ENCODE peak calls at places on chromosomes 4 and X, in ten cellular contexts. M is breast epithelium, G is A549, F is right lobe of liver, D is Peyer's patch, W is tibial nerve, A is HCT116, I is ovary, T is transverse colon, R is body of pancreas. Y is an unnamed sample.
A peak's percentile ranks its signal among the peaks of the same experiment; 100 is the strongest.

GRCh38 chr4:141016117-141016798 is 117.0 kb downstream of the RNF150 start:
- DNase-seq in M (no peak), G (no peak), F (no peak), D (no peak), W (no peak), A (no peak), I (no peak), T (no peak), R (no peak), Y (no peak)

GRCh38 chr4:93828332-93828829 is at the start of gene ATOH1:
- DNase-seq in M (no peak), G (peak; percentile 18), F (no peak), D (no peak), W (no peak), A (peak; percentile 15), I (no peak), T (peak; percentile 66), R (peak; percentile 19), Y (no peak)

GRCh38 chrX:72131317-72132294 is at the start of gene RTL5:
- DNase-seq in M (peak; percentile 57), G (peak; percentile 71), F (peak; percentile 80), D (peak; percentile 60), W (peak; percentile 69), A (peak; percentile 63), I (peak; percentile 91), T (peak; percentile 81), R (peak; percentile 56), Y (no peak)

GRCh38 chr4:157014621-157015591 is 43.3 kb upstream of the PDGFC start:
- DNase-seq in M (no peak), G (no peak), F (no peak), D (no peak), W (no peak), A (peak; percentile 29), I (no peak), T (no peak), R (no peak), Y (no peak)

GRCh38 chr4:153153339-153153851 is 50.8 kb upstream of the TRIM2 start:
- DNase-seq in M (no peak), G (peak; percentile 37), F (no peak), D (peak; percentile 28), W (no peak), A (no peak), I (peak; percentile 16), T (peak; percentile 72), R (peak; percentile 39), Y (no peak)

GRCh38 chr4:125801373-125801772 is 486.6 kb downstream of the FAT4 start:
- DNase-seq in M (no peak), G (no peak), F (no peak), D (no peak), W (no peak), A (no peak), I (no peak), T (no peak), R (no peak), Y (no peak)

GRCh38 chr4:2859514-2859913 is 15.9 kb downstream of the ADD1 start:
- DNase-seq in M (no peak), G (no peak), F (no peak), D (no peak), W (no peak), A (no peak), I (no peak), T (no peak), R (no peak), Y (no peak)

GRCh38 chrX:48747415-48748026 is 14.0 kb upstream of the GLOD5 start:
- DNase-seq in M (no peak), G (no peak), F (no peak), D (no peak), W (no peak), A (no peak), I (no peak), T (no peak), R (no peak), Y (no peak)

GRCh38 chrX:110022555-110023448 is 19.9 kb downstream of the TMEM164 start:
- DNase-seq in M (no peak), G (no peak), F (no peak), D (no peak), W (no peak), A (no peak), I (no peak), T (no peak), R (no peak), Y (no peak)

GRCh38 chr4:30901781-30902479 is 181.8 kb downstream of the PCDH7 start:
- DNase-seq in M (no peak), G (no peak), F (no peak), D (no peak), W (no peak), A (peak; percentile 71), I (no peak), T (no peak), R (no peak), Y (no peak)
- H3K27ac ChIP-seq in M (no peak overlapping the region), G (no peak overlapping the region), F (no peak overlapping the region), D (no peak overlapping the region), W (no peak overlapping the region), A (peak overlapping the region; percentile 92), I (no peak overlapping the region), T (peak overlapping the region; percentile 38), R (no peak overlapping the region), Y (no peak overlapping the region)

DNA sequence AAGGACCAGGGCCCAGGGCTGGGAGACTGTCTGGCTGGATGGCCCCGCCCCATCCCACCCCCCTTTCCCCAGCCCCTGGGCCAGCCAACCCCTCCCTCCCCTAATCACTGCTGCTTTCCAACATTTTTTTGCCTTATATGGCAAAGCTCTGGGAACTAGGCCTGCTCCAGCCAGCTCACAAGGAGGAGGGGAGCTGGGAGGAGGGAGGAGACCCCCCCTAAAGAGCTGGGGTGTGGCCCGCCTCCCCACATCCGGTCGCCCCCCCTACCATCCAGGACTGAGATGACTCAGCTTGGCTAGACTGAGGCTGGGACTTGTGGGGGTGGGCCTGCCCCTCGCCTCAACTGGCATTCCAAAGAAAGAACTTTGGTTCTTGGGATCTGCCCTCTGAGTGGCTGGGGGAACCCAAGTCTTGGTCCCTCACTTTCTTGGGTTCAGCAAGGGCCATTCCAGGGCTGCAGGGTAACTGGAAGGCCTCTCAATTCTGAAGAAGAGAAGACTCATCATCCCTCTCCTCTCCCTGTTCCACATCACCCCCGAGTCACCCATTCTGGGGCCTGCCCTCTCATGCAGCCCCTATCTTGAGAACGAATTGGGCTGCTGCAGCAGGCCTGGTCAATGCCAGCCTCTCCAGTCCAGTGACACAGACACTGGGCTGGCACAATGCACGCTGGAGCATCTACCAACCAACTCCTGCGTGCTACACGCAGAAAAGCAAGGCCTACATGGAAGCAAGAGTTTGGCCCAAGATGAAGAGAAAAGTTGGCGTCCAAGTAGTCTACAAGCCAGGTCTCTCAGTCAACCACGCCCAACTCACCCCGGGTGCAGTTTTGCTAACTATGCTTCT is 4.8 kb downstream of the FLNA start:
- DNase-seq in M (peak; percentile 61), G (peak; percentile 55), F (no peak), D (peak; percentile 73), W (peak; percentile 61), A (peak; percentile 63), I (peak; percentile 87), T (peak; percentile 64), R (peak; percentile 53), Y (peak; percentile 19)
- TF ChIP-seq POLR2A in M (no peak), G (no peak), F (no peak), D (no peak), W (peak; percentile 30), A (no peak), I (peak; percentile 39), T (no peak), R (peak; percentile 52), Y (no peak)

GRCh38 chrX:13028871-13029336 is 15.5 kb downstream of the FAM9C start:
- DNase-seq in M (no peak), G (peak; percentile 48), F (no peak), D (no peak), W (no peak), A (no peak), I (no peak), T (no peak), R (no peak), Y (no peak)

GRCh38 chrX:13029341-13029740 is 15.1 kb downstream of the FAM9C start:
- DNase-seq in M (peak; percentile 53), G (peak; percentile 44), F (peak; percentile 59), D (peak; percentile 35), W (peak; percentile 33), A (no peak), I (peak; percentile 51), T (peak; percentile 53), R (peak; percentile 46), Y (no peak)

GRCh38 chrX:13033193-13033592 is 11.2 kb downstream of the FAM9C start:
- DNase-seq in M (no peak), G (no peak), F (no peak), D (no peak), W (no peak), A (no peak), I (no peak), T (no peak), R (no peak), Y (no peak)

GRCh38 chrX:13026877-13027652 is 17.4 kb downstream of the FAM9C start:
- DNase-seq in M (no peak), G (no peak), F (no peak), D (no peak), W (no peak), A (no peak), I (no peak), T (no peak), R (no peak), Y (no peak)

GRCh38 chrX:13029831-13030771 is 14.3 kb downstream of the FAM9C start:
- DNase-seq in M (no peak), G (no peak), F (no peak), D (no peak), W (no peak), A (no peak), I (no peak), T (peak; percentile 64), R (no peak), Y (no peak)
- H3K4me1 ChIP-seq in M (no peaks in the 10 kb centered on the region), G (peaks cover 41% of the 10 kb centered on the region), F (peaks cover 6% of the 10 kb centered on the region), D (no peaks in the 10 kb centered on the region), W (peaks cover 4% of the 10 kb centered on the region), A (peaks cover 24% of the 10 kb centered on the region), I (no peaks in the 10 kb centered on the region), T (peaks cover 13% of the 10 kb centered on the region), R (peaks cover 17% of the 10 kb centered on the region), Y (peaks cover 23% of the 10 kb centered on the region)

DNA sequence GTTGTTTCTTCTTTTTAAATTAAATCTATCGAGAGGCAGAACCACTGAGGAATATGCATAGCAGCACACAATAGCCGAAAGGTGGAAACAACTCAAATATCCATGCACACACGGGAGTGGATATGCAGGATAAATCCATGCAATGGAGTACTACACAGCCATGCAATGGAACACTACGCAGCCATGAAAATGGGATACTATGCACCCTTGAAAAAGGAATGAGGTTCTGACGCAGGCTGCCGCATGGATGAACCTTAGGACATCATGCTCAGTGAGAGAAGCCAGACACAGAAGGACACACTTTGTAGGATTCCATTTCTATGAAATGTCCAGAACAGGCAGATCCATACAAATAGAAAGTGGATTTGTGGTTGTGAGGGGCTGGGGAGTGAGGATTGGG is 18.4 kb upstream of the P2RY8 start:
- DNase-seq in M (no peak), G (no peak), F (no peak), D (no peak), W (no peak), A (no peak), I (no peak), T (no peak), R (no peak), Y (no peak)
- H3K27ac ChIP-seq in M (no peak overlapping the region), G (no peak overlapping the region), F (no peak overlapping the region), D (peak overlapping the region; percentile 36), W (no peak overlapping the region), A (no peak overlapping the region), I (no peak overlapping the region), T (no peak overlapping the region), R (no peak overlapping the region), Y (no peak overlapping the region)

GRCh38 chr4:139177049-139177887 is at the start of gene ELF2:
- DNase-seq in M (peak; percentile 91), G (peak; percentile 59), F (peak; percentile 98), D (peak; percentile 90), W (peak; percentile 88), A (peak; percentile 73), I (peak; percentile 95), T (peak; percentile 95), R (peak; percentile 94), Y (peak; percentile 54)
- TF ChIP-seq POLR2A in M (peak; percentile 18), G (no peak), F (no peak), D (no peak), W (peak; percentile 28), A (no peak), I (no peak), T (no peak), R (peak; percentile 56), Y (no peak)

Y was measured in esophagus squamous epithelium.